ENCODE peak calls at places on chromosomes 3 and 15, in seven cellular contexts. One of them, this sample, is unnamed.

GRCh38 chr3:152037953-152038352 is 164.5 kb downstream of the SUCNR1 start:
- DNase-seq in HCT116: no peak
- DNase-seq in body of pancreas: no peak
- DNase-seq in H1: no peak
- DNase-seq in adrenal gland: no peak
- DNase-seq in stomach: no peak
- DNase-seq in A549: no peak
- DNase-seq in this sample: no peak

GRCh38 chr3:130946876-130947275 is 53.0 kb downstream of the ATP2C1 start:
- DNase-seq in adrenal gland: no peak
- DNase-seq in stomach: no peak
- DNase-seq in A549: no peak
- DNase-seq in body of pancreas: no peak
- DNase-seq in HCT116: no peak
- DNase-seq in H1: no peak
- DNase-seq in this sample: no peak

GRCh38 chr3:107943350-107943749 is 147.5 kb downstream of the CD47 start:
- DNase-seq in H1: no peak
- DNase-seq in adrenal gland: no peak
- DNase-seq in A549: no peak
- DNase-seq in HCT116: no peak
- DNase-seq in stomach: no peak
- DNase-seq in body of pancreas: no peak
- DNase-seq in this sample: no peak

GRCh38 chr3:101638262-101638745 is 38.6 kb downstream of the ZBTB11 start:
- DNase-seq in stomach: no peak
- DNase-seq in adrenal gland: no peak
- DNase-seq in body of pancreas: no peak
- DNase-seq in H1: peak
- DNase-seq in HCT116: no peak
- DNase-seq in A549: no peak
- DNase-seq in this sample: peak

GRCh38 chr3:182248349-182248880 is 536.7 kb downstream of the SOX2 start:
- DNase-seq in H1: no peak
- DNase-seq in adrenal gland: no peak
- DNase-seq in HCT116: peak
- DNase-seq in stomach: no peak
- DNase-seq in A549: no peak
- DNase-seq in body of pancreas: no peak
- DNase-seq in this sample: peak

GRCh38 chr15:41980654-41981323 is 8.4 kb upstream of the EHD4 start:
- DNase-seq in HCT116: no peak
- DNase-seq in A549: no peak
- DNase-seq in body of pancreas: peak
- DNase-seq in H1: no peak
- DNase-seq in stomach: peak
- DNase-seq in adrenal gland: no peak
- DNase-seq in this sample: no peak

GRCh38 chr3:8741581-8742355 is 8.2 kb downstream of the CAV3 start:
- DNase-seq in A549: peak
- DNase-seq in H1: no peak
- DNase-seq in body of pancreas: no peak
- DNase-seq in adrenal gland: peak
- DNase-seq in HCT116: peak
- DNase-seq in stomach: no peak
- DNase-seq in this sample: peak

GRCh38 chr15:63491979-63492378 is 12.4 kb upstream of the USP3 start:
- DNase-seq in body of pancreas: no peak
- DNase-seq in H1: no peak
- DNase-seq in HCT116: no peak
- DNase-seq in adrenal gland: no peak
- DNase-seq in A549: no peak
- DNase-seq in stomach: no peak
- DNase-seq in this sample: no peak

GRCh38 chr3:60633644-60634043 is 617.6 kb downstream of the FHIT start:
- DNase-seq in stomach: no peak
- DNase-seq in A549: no peak
- DNase-seq in body of pancreas: no peak
- DNase-seq in adrenal gland: no peak
- DNase-seq in H1: no peak
- DNase-seq in HCT116: no peak
- DNase-seq in this sample: peak

GRCh38 chr3:9122732-9123364 is 126.6 kb downstream of the SRGAP3 start:
- DNase-seq in adrenal gland: no peak
- DNase-seq in stomach: no peak
- DNase-seq in HCT116: no peak
- DNase-seq in H1: no peak
- DNase-seq in body of pancreas: no peak
- DNase-seq in A549: no peak
- DNase-seq in this sample: no peak

GRCh38 chr3:17557749-17558463 is 184.5 kb downstream of the TBC1D5 start:
- DNase-seq in HCT116: no peak
- DNase-seq in A549: no peak
- DNase-seq in adrenal gland: no peak
- DNase-seq in stomach: no peak
- DNase-seq in H1: no peak
- DNase-seq in body of pancreas: no peak
- DNase-seq in this sample: no peak

GRCh38 chr3:17158941-17159682 is 274.4 kb downstream of the PLCL2 start:
- DNase-seq in adrenal gland: peak
- DNase-seq in stomach: no peak
- DNase-seq in H1: no peak
- DNase-seq in body of pancreas: peak
- DNase-seq in A549: no peak
- DNase-seq in HCT116: no peak
- DNase-seq in this sample: no peak

GRCh38 chr3:191051037-191051436 is 148.0 kb upstream of the OSTN start:
- DNase-seq in body of pancreas: no peak
- DNase-seq in stomach: no peak
- DNase-seq in HCT116: peak
- DNase-seq in A549: no peak
- DNase-seq in adrenal gland: no peak
- DNase-seq in H1: no peak
- DNase-seq in this sample: peak

GRCh38 chr3:162400697-162401096 is 904.1 kb downstream of the OTOL1 start:
- DNase-seq in body of pancreas: no peak
- DNase-seq in adrenal gland: no peak
- DNase-seq in A549: no peak
- DNase-seq in H1: no peak
- DNase-seq in HCT116: no peak
- DNase-seq in stomach: no peak
- DNase-seq in this sample: no peak

GRCh38 chr3:142628806-142629205 is 32.6 kb downstream of the PLS1 start:
- DNase-seq in body of pancreas: no peak
- DNase-seq in HCT116: no peak
- DNase-seq in H1: no peak
- DNase-seq in stomach: no peak
- DNase-seq in adrenal gland: no peak
- DNase-seq in A549: no peak
- DNase-seq in this sample: peak

GRCh38 chr3:76523337-76523736 is 516.6 kb upstream of the ROBO2 start:
- DNase-seq in adrenal gland: no peak
- DNase-seq in H1: no peak
- DNase-seq in A549: no peak
- DNase-seq in HCT116: no peak
- DNase-seq in stomach: no peak
- DNase-seq in body of pancreas: no peak
- DNase-seq in this sample: no peak

GRCh38 chr15:93452537-93453211 is 363.7 kb upstream of the RGMA start:
- DNase-seq in body of pancreas: no peak
- DNase-seq in adrenal gland: no peak
- DNase-seq in stomach: no peak
- DNase-seq in A549: no peak
- DNase-seq in HCT116: no peak
- DNase-seq in H1: no peak
- DNase-seq in this sample: no peak

DNA sequence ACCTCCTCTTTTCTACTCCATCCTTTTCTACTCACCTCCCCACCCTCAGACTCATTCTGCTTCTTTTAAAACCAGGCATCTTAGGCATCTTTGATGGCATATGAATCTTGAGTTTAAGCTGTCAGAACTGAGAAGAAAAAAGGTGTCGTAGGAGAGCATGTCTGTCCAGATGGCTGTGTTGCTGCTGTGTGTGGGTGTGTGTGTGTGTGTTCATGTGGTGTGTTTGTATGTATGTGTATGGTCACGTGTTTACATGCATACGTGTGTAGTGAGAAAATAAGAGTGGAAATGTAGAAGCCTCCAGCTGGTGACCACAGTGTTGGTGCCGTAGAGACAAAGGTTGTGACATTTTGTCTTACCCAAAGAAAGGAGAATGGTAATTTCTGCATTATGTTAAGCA is 339.2 kb downstream of the EPHB1 start:
- DNase-seq in adrenal gland: no peak
- DNase-seq in HCT116: no peak
- DNase-seq in A549: no peak
- DNase-seq in body of pancreas: no peak
- DNase-seq in H1: no peak
- DNase-seq in stomach: no peak
- DNase-seq in this sample: no peak
- TF ChIP-seq POLR2A in adrenal gland: no peak
- TF ChIP-seq POLR2A in HCT116: no peak
- TF ChIP-seq POLR2A in A549: no peak
- TF ChIP-seq POLR2A in body of pancreas: no peak
- TF ChIP-seq POLR2A in H1: no peak
- TF ChIP-seq POLR2A in stomach: no peak
- TF ChIP-seq POLR2A in this sample: no peak

GRCh38 chr15:87851497-87851896 is 405.0 kb downstream of the NTRK3 start:
- DNase-seq in body of pancreas: no peak
- DNase-seq in H1: no peak
- DNase-seq in stomach: no peak
- DNase-seq in HCT116: no peak
- DNase-seq in A549: no peak
- DNase-seq in adrenal gland: no peak
- DNase-seq in this sample: no peak
- TF ChIP-seq POLR2A in body of pancreas: no peak
- TF ChIP-seq POLR2A in H1: no peak
- TF ChIP-seq POLR2A in stomach: no peak
- TF ChIP-seq POLR2A in HCT116: no peak
- TF ChIP-seq POLR2A in A549: no peak
- TF ChIP-seq POLR2A in adrenal gland: no peak
- TF ChIP-seq POLR2A in this sample: no peak

DNA sequence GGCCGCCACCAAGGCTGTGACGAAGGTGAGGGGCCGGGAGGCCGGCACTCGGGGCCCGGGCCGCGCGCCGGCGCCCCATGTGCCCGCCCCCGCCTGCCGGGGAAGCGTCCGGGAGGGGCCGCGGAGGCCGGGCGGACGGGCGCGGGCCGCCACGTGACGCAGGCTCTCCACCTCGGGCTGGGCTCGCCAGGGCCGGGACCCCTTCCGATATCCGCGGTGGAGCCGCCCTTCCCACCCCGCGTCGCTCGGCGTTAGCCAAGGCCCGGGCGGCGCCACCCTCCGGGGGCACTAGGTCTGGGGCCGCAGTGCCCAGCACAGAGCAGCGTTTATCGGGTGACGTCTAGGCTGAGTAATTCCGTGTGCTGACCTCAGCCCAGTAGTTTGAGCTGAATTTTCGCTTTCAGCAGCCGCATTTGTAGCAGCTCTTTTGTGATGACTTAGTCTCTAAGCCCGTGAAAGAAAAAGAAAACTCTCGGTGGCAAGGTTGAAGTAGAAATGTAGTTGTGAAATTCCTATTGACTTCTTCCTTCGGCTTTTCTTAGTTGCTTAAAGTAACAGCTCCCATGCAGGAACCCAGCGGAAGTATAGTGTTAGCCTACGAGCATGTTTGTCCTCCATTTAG is 885 bp downstream of the CDV3 start:
- DNase-seq in body of pancreas: peak
- DNase-seq in A549: no peak
- DNase-seq in stomach: peak
- DNase-seq in adrenal gland: peak
- DNase-seq in H1: peak
- DNase-seq in HCT116: no peak
- DNase-seq in this sample: peak
- TF ChIP-seq POLR2A in body of pancreas: peak
- TF ChIP-seq POLR2A in A549: no peak
- TF ChIP-seq POLR2A in stomach: no peak
- TF ChIP-seq POLR2A in adrenal gland: peak
- TF ChIP-seq POLR2A in H1: no peak
- TF ChIP-seq POLR2A in HCT116: no peak
- TF ChIP-seq POLR2A in this sample: no peak

GRCh38 chr3:154090116-154090420 is 31.1 kb upstream of the ARHGEF26 start:
- DNase-seq in body of pancreas: no peak
- DNase-seq in adrenal gland: no peak
- DNase-seq in HCT116: no peak
- DNase-seq in H1: no peak
- DNase-seq in A549: no peak
- DNase-seq in stomach: no peak
- DNase-seq in this sample: no peak

GRCh38 chr3:154086286-154086685 is 34.9 kb upstream of the ARHGEF26 start:
- DNase-seq in H1: no peak
- DNase-seq in HCT116: no peak
- DNase-seq in adrenal gland: no peak
- DNase-seq in stomach: no peak
- DNase-seq in body of pancreas: no peak
- DNase-seq in A549: no peak
- DNase-seq in this sample: no peak

GRCh38 chr3:154089416-154090115 is 31.6 kb upstream of the ARHGEF26 start:
- DNase-seq in adrenal gland: no peak
- DNase-seq in H1: no peak
- DNase-seq in stomach: no peak
- DNase-seq in HCT116: no peak
- DNase-seq in A549: no peak
- DNase-seq in body of pancreas: peak
- DNase-seq in this sample: no peak

GRCh38 chr3:154081305-154081704 is 39.9 kb upstream of the ARHGEF26 start:
- DNase-seq in A549: no peak
- DNase-seq in adrenal gland: no peak
- DNase-seq in body of pancreas: no peak
- DNase-seq in HCT116: no peak
- DNase-seq in stomach: no peak
- DNase-seq in H1: no peak
- DNase-seq in this sample: no peak

GRCh38 chr3:154085799-154086198 is 35.4 kb upstream of the ARHGEF26 start:
- DNase-seq in HCT116: no peak
- DNase-seq in adrenal gland: no peak
- DNase-seq in A549: no peak
- DNase-seq in body of pancreas: no peak
- DNase-seq in stomach: no peak
- DNase-seq in H1: no peak
- DNase-seq in this sample: no peak
- TF ChIP-seq POLR2A in HCT116: no peak
- TF ChIP-seq POLR2A in adrenal gland: no peak
- TF ChIP-seq POLR2A in A549: no peak
- TF ChIP-seq POLR2A in body of pancreas: no peak
- TF ChIP-seq POLR2A in stomach: no peak
- TF ChIP-seq POLR2A in H1: no peak
- TF ChIP-seq POLR2A in this sample: no peak

GRCh38 chr15:84911879-84912660 is 27.6 kb downstream of the SLC28A1 start:
- DNase-seq in adrenal gland: peak
- DNase-seq in A549: peak
- DNase-seq in HCT116: peak
- DNase-seq in stomach: peak
- DNase-seq in body of pancreas: peak
- DNase-seq in H1: no peak
- DNase-seq in this sample: no peak
- TF ChIP-seq POLR2A in adrenal gland: no peak
- TF ChIP-seq POLR2A in A549: no peak
- TF ChIP-seq POLR2A in HCT116: no peak
- TF ChIP-seq POLR2A in stomach: no peak
- TF ChIP-seq POLR2A in body of pancreas: peak
- TF ChIP-seq POLR2A in H1: no peak
- TF ChIP-seq POLR2A in this sample: no peak

This sample was measured in NB4.